ENCODE peak calls at places on chromosomes 3 and 15, in six cellular contexts. O is OCI-LY7, I is neural progenitor cell, B is SK-N-SH, X is MM.1S, Y is GM23338. H is an unnamed sample.

GRCh38 chr3:123353227-123353851 is 95.6 kb downstream of the ADCY5 start:
- DNase-seq in O (no peak), I (no peak), B (no peak), X (no peak), Y (no peak), H (no peak)

GRCh38 chr3:29609007-29609805 is 328.3 kb downstream of the RBMS3 start:
- DNase-seq in O (no peak), I (no peak), B (no peak), X (no peak), Y (no peak), H (no peak)

GRCh38 chr15:47685141-47685870 is 32.0 kb upstream of the SEMA6D start:
- DNase-seq in O (no peak), I (no peak), B (no peak), X (no peak), Y (peak), H (no peak)

GRCh38 chr3:126125781-126126251 is 41.9 kb upstream of the SLC41A3 start:
- DNase-seq in O (no peak), I (no peak), B (no peak), X (no peak), Y (no peak), H (no peak)

GRCh38 chr3:63809607-63810006 is 9.5 kb upstream of the C3orf49 start:
- DNase-seq in O (no peak), I (no peak), B (no peak), X (no peak), Y (peak), H (no peak)

GRCh38 chr3:17810759-17811158 is 68.3 kb upstream of the TBC1D5 start:
- DNase-seq in O (peak), I (no peak), B (no peak), X (no peak), Y (peak), H (no peak)

GRCh38 chr3:129413687-129414506 is 14.5 kb downstream of the EFCAB12 start:
- DNase-seq in O (no peak), I (no peak), B (no peak), X (no peak), Y (no peak), H (peak)

GRCh38 chr3:171704002-171704401 is 106.3 kb downstream of the PLD1 start:
- DNase-seq in O (peak), I (peak), B (peak), X (peak), Y (peak), H (no peak)

GRCh38 chr15:32790352-32790999 is 72.7 kb downstream of the GREM1 start:
- DNase-seq in O (no peak), I (no peak), B (no peak), X (no peak), Y (no peak), H (no peak)

GRCh38 chr3:142180761-142181362 is 31.5 kb upstream of the TFDP2 start:
- DNase-seq in O (peak), I (peak), B (peak), X (peak), Y (peak), H (peak)

GRCh38 chr3:33438284-33438668 is 1.9 kb downstream of the UBP1 start:
- DNase-seq in O (peak), I (peak), B (no peak), X (peak), Y (no peak), H (peak)

GRCh38 chr3:78659386-78659987 is 1108.3 kb downstream of the ROBO1 start:
- DNase-seq in O (peak), I (peak), B (peak), X (peak), Y (peak), H (peak)

GRCh38 chr3:161927131-161927530 is 430.5 kb downstream of the OTOL1 start:
- DNase-seq in O (no peak), I (no peak), B (no peak), X (no peak), Y (no peak), H (no peak)

GRCh38 chr15:88493811-88494210 is 26.3 kb downstream of the MRPS11 start:
- DNase-seq in O (no peak), I (no peak), B (no peak), X (no peak), Y (no peak), H (no peak)

GRCh38 chr15:88497109-88497761 is 29.7 kb downstream of the MRPS11 start:
- DNase-seq in O (no peak), I (no peak), B (no peak), X (no peak), Y (no peak), H (no peak)

GRCh38 chr15:88504445-88504844 is 36.9 kb downstream of the MRPS11 start:
- DNase-seq in O (no peak), I (no peak), B (no peak), X (no peak), Y (peak), H (no peak)

DNA sequence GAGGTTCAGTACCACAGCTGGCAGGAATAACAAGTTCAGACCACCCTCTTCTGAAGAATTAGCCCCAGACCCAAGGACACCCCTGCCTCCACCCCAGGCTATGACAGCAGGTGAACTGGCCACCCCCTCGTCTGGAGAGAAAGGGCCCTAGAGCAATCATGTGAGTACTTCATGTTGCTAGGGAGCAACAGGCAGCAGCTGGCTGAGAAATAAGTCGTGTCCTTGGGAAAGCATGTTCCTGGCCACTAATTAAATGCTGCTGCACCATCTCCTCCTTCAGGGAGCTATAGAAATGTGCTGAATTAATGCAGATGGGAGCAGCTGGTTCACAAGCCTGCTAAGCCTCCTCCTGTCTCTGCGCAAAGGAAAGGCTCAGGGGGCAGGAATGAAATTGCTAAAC is 31.5 kb downstream of the MRPS11 start:
- DNase-seq in O (no peak), I (peak), B (no peak), X (no peak), Y (no peak), H (no peak)
- TF ChIP-seq EZH2phosphoT487 in O (no peak), I (no peak), B (no peak), X (no peak), Y (no peak), H (no peak)

DNA sequence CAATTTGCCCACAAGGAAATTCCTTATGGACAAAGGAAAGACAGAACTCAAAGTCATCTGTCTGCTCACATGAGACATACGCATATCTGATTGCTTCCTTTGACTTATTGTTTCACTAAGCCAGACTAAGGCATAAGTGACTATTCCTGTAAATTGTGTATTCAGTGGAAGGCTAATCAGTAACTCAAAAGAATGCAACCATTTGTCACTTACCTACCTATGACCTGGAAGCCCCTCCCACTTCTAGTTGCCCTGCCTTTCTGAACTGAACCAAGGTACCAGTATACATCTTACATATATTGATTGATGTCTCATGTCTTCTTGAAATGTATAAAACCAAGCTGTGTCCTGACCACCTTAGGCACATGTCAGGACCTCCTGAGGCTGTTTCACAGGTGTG is 53.5 kb upstream of the PROK2 start:
- DNase-seq in O (no peak), I (no peak), B (no peak), X (no peak), Y (peak), H (peak)
- H3K4me3 ChIP-seq in O (no peak), I (no peak), B (no peak), X (no peak), Y (no peak), H (no peak)

GRCh38 chr3:191138937-191139336 is 60.1 kb upstream of the OSTN start:
- DNase-seq in O (no peak), I (no peak), B (no peak), X (peak), Y (no peak), H (no peak)
- H3K4me2 ChIP-seq in O (peak), I (no peak), B (no peak), X (no peak), Y (no peak), H (no peak)

GRCh38 chr15:65032823-65033537 is 3.5 kb upstream of the MTFMT start:
- DNase-seq in O (peak), I (peak), B (peak), X (peak), Y (peak), H (peak)

GRCh38 chr15:65037279-65037678 is 7.8 kb upstream of the MTFMT start:
- DNase-seq in O (no peak), I (no peak), B (no peak), X (no peak), Y (no peak), H (no peak)

GRCh38 chr15:65029736-65030208 is 333 bp upstream of the MTFMT start:
- DNase-seq in O (no peak), I (no peak), B (no peak), X (no peak), Y (no peak), H (no peak)

GRCh38 chr15:65034719-65035118 is 5.3 kb upstream of the MTFMT start:
- DNase-seq in O (no peak), I (no peak), B (no peak), X (no peak), Y (no peak), H (no peak)

GRCh38 chr15:65033659-65034269 is 4.3 kb upstream of the MTFMT start:
- DNase-seq in O (peak), I (peak), B (peak), X (peak), Y (peak), H (peak)
- TF ChIP-seq EZH2phosphoT487 in O (no peak), I (no peak), B (no peak), X (no peak), Y (no peak), H (no peak)

DNA sequence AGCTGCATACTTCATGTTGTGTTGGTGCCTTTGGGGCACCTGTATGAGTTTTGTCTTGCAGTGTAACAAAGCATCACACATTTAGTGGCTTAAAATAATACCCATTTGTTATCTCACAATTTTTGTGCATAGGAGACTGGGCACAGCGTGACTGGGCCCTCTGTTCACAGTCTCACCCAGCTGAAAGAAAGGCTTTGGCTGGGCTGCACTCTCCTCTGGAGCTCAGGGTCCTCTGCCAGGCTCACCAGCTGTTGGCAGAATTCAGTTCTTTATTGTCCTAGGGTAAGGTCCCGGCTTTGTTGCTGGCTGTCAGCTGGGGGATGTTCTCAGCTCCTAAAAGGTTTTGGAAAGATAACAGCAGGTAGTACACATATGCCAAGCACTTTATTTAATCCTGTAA is 263.3 kb downstream of the CLSTN2 start:
- DNase-seq in O (no peak), I (no peak), B (no peak), X (no peak), Y (no peak), H (no peak)
- H3K4me3 ChIP-seq in O (no peak), I (no peak), B (no peak), X (no peak), Y (no peak), H (no peak)

GRCh38 chr15:39144051-39144450 is 436.8 kb upstream of the THBS1 start:
- DNase-seq in O (no peak), I (no peak), B (no peak), X (no peak), Y (no peak), H (no peak)
- H3K4me2 ChIP-seq in O (no peak), I (no peak), B (peak), X (no peak), Y (no peak), H (no peak)

DNA sequence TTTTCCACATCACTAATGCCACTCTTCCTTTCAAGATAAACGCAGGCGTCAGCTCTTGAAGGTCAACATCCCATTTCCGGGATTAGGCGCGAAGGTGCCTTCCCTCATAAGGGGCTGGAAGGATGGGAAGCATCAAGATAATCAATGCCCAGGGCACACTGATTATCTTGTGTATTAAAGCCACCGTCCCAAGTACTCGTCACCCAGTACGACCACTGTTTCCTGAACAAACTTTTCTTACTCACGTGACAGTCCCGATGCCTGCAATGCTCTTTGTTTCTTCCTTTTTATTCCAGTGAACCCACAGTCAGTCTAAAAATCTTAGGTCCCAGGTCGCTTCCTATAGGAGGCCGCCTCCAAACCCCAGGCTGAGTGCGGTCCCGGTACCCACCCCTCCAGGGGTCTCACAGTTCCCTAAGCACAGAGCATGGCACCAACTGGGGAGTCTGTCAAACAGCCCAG is 679 bp downstream of the ANAPC13 start:
- DNase-seq in O (no peak), I (peak), B (peak), X (peak), Y (peak), H (peak)
- TF ChIP-seq EZH2phosphoT487 in O (no peak), I (no peak), B (no peak), X (no peak), Y (no peak), H (no peak)

GRCh38 chr3:42801048-42801620 is 3.2 kb downstream of the HIGD1A start:
- DNase-seq in O (no peak), I (no peak), B (no peak), X (no peak), Y (no peak), H (no peak)
- H3K4me3 ChIP-seq in O (no peak), I (no peak), B (no peak), X (no peak), Y (no peak), H (no peak)